ENCODE peak calls at places on chromosome 14, in seven cellular contexts. W is neuronal stem cell, F is H1, Z is H9, O is mesendoderm, M is trophoblast cell, J is IMR-90. Y is an unnamed sample.

GRCh38 chr14:45939572-45939971 is 686.6 kb upstream of the MIS18BP1 start:
- DNase-seq in W (no peak), F (no peak), Z (no peak), O (no peak), M (no peak), J (no peak), Y (no peak)

GRCh38 chr14:76955575-76956252 is 72.8 kb downstream of the IRF2BPL start:
- DNase-seq in W (no peak), F (no peak), Z (peak), O (peak), M (peak), J (peak), Y (peak)

GRCh38 chr14:76863724-76864407 is 37.7 kb downstream of the LRRC74A start:
- DNase-seq in W (no peak), F (no peak), Z (no peak), O (no peak), M (no peak), J (no peak), Y (no peak)

GRCh38 chr14:22848391-22849164 is 12.2 kb downstream of the MMP14 start:
- DNase-seq in W (no peak), F (peak), Z (peak), O (peak), M (no peak), J (peak), Y (peak)

GRCh38 chr14:54660712-54661111 is 93.8 kb downstream of the SAMD4A start:
- DNase-seq in W (no peak), F (no peak), Z (no peak), O (no peak), M (no peak), J (no peak), Y (no peak)

GRCh38 chr14:31933716-31934115 is 143.4 kb upstream of the ARHGAP5 start:
- DNase-seq in W (no peak), F (no peak), Z (no peak), O (no peak), M (no peak), J (peak), Y (peak)

GRCh38 chr14:24888532-24888931 is 161.4 kb downstream of the STXBP6 start:
- DNase-seq in W (no peak), F (no peak), Z (no peak), O (no peak), M (no peak), J (no peak), Y (no peak)

GRCh38 chr14:69937367-69937777 is 58.2 kb downstream of the SMOC1 start:
- DNase-seq in W (no peak), F (no peak), Z (no peak), O (no peak), M (no peak), J (no peak), Y (no peak)

GRCh38 chr14:93892923-93893549 is 34.1 kb upstream of the FAM181A start:
- DNase-seq in W (peak), F (peak), Z (peak), O (peak), M (peak), J (peak), Y (peak)
- H3K18ac ChIP-seq in W (peak), F (no peak), Z (no peak), O (no peak), M (no peak), J (no peak), Y (no peak)

DNA sequence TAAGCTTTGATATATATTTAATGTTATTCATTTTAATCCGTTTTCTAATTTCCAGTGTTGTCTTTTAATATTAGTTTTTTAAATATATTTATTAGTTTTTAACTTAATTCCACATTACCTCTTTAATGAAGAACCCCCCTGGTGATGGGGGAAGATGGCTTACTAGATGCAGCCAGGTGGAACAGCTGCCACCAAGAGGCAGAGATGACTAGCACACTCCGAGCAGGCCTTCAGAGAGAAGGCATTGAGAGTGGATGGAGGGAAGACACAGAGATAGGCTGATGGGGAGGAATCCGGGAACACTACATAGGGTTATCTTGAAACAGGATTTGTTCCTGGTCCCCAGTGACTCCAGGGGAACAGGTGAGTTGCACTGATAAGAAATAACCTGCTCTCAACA is 771.6 kb downstream of the LRFN5 start:
- DNase-seq in W (no peak), F (no peak), Z (peak), O (peak), M (no peak), J (no peak), Y (no peak)
- H3K18ac ChIP-seq in W (no peak), F (no peak), Z (no peak), O (no peak), M (no peak), J (no peak), Y (no peak)

GRCh38 chr14:77991128-77991772 is 178.9 kb upstream of the NRXN3 start:
- DNase-seq in W (no peak), F (no peak), Z (no peak), O (peak), M (no peak), J (no peak), Y (no peak)
- H3K18ac ChIP-seq in W (no peak), F (no peak), Z (no peak), O (no peak), M (no peak), J (no peak), Y (no peak)

DNA sequence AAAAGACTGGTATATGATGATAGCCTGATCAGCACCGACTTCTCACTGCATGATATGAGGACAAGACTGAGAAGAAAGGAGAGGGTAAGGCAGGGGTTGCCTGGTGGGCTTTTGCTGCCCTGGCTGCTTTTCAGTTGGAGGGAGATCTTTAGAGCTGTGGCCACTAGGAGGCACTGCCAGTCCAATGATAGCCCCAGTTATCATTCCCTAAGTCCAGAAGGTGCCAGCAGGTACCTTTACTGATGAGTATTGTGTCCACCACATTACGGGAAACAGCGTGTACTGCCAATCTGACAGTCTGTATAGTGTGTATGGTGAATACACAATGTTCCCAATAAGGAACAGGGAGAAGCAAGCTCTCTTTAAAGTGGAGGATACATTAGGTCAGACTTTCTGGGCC is 55.8 kb upstream of the CCDC175 start:
- DNase-seq in W (peak), F (peak), Z (peak), O (peak), M (peak), J (peak), Y (peak)
- H3K18ac ChIP-seq in W (no peak), F (no peak), Z (no peak), O (no peak), M (no peak), J (no peak), Y (no peak)

Y was measured in mesenchymal stem cell.